ENCODE peak calls at places on chromosomes 6 and 20, in six cellular contexts. One of them, this sample, is unnamed.

GRCh38 chr20:49398401-49399144 is 83.9 kb downstream of the KCNB1 start:
- DNase-seq in SK-N-SH: no peak
- DNase-seq in K562: peak; percentile 13
- DNase-seq in H1: no peak
- DNase-seq in GM12878: no peak
- DNase-seq in HL-60: no peak
- DNase-seq in this sample: no peak

GRCh38 chr6:142507065-142507464 is 205.3 kb downstream of the ADGRG6 start:
- DNase-seq in SK-N-SH: no peak
- DNase-seq in K562: no peak
- DNase-seq in H1: no peak
- DNase-seq in GM12878: no peak
- DNase-seq in HL-60: no peak
- DNase-seq in this sample: no peak

GRCh38 chr6:139954463-139955071 is 580.1 kb upstream of the CITED2 start:
- DNase-seq in SK-N-SH: no peak
- DNase-seq in K562: no peak
- DNase-seq in H1: no peak
- DNase-seq in GM12878: no peak
- DNase-seq in HL-60: no peak
- DNase-seq in this sample: no peak

GRCh38 chr6:45637611-45638257 is 260.0 kb upstream of the SUPT3H start:
- DNase-seq in SK-N-SH: no peak
- DNase-seq in K562: no peak
- DNase-seq in H1: no peak
- DNase-seq in GM12878: no peak
- DNase-seq in HL-60: no peak
- DNase-seq in this sample: no peak

GRCh38 chr20:1204547-1204946 is 1.3 kb downstream of the C20orf202 start:
- DNase-seq in SK-N-SH: no peak
- DNase-seq in K562: no peak
- DNase-seq in H1: peak; percentile 35
- DNase-seq in GM12878: no peak
- DNase-seq in HL-60: no peak
- DNase-seq in this sample: no peak

GRCh38 chr6:157620905-157621304 is 202.1 kb upstream of the SNX9 start:
- DNase-seq in SK-N-SH: no peak
- DNase-seq in K562: no peak
- DNase-seq in H1: no peak
- DNase-seq in GM12878: no peak
- DNase-seq in HL-60: no peak
- DNase-seq in this sample: no peak

GRCh38 chr6:105993769-105994521 is 92.2 kb upstream of the PRDM1 start:
- DNase-seq in SK-N-SH: peak; percentile 41
- DNase-seq in K562: no peak
- DNase-seq in H1: peak; percentile 65
- DNase-seq in GM12878: no peak
- DNase-seq in HL-60: peak; percentile 67
- DNase-seq in this sample: no peak

GRCh38 chr6:16400248-16400760 is 161.9 kb downstream of the GMPR start:
- DNase-seq in SK-N-SH: no peak
- DNase-seq in K562: no peak
- DNase-seq in H1: no peak
- DNase-seq in GM12878: no peak
- DNase-seq in HL-60: no peak
- DNase-seq in this sample: no peak

GRCh38 chr20:44038681-44039123 is 124.0 kb downstream of the TOX2 start:
- DNase-seq in SK-N-SH: peak; percentile 72
- DNase-seq in K562: no peak
- DNase-seq in H1: peak; percentile 30
- DNase-seq in GM12878: no peak
- DNase-seq in HL-60: no peak
- DNase-seq in this sample: no peak

GRCh38 chr20:46305331-46305972 is 2.8 kb downstream of the CDH22 start:
- DNase-seq in SK-N-SH: no peak
- DNase-seq in K562: no peak
- DNase-seq in H1: no peak
- DNase-seq in GM12878: no peak
- DNase-seq in HL-60: peak; percentile 8
- DNase-seq in this sample: no peak

GRCh38 chr6:144443157-144443556 is 158.0 kb downstream of the UTRN start:
- DNase-seq in SK-N-SH: no peak
- DNase-seq in K562: no peak
- DNase-seq in H1: no peak
- DNase-seq in GM12878: no peak
- DNase-seq in HL-60: no peak
- DNase-seq in this sample: no peak

GRCh38 chr20:13222319-13222716 is 1.2 kb downstream of the ISM1 start:
- DNase-seq in SK-N-SH: no peak
- DNase-seq in K562: no peak
- DNase-seq in H1: peak; percentile 56
- DNase-seq in GM12878: no peak
- DNase-seq in HL-60: no peak
- DNase-seq in this sample: no peak

GRCh38 chr6:105482227-105482839 is 79.5 kb upstream of the PREP start:
- DNase-seq in SK-N-SH: no peak
- DNase-seq in K562: peak; percentile 19
- DNase-seq in H1: no peak
- DNase-seq in GM12878: no peak
- DNase-seq in HL-60: no peak
- DNase-seq in this sample: no peak

GRCh38 chr20:45358282-45359068 is 4.5 kb upstream of the SYS1 start:
- DNase-seq in SK-N-SH: no peak
- DNase-seq in K562: peak; percentile 55
- DNase-seq in H1: no peak
- DNase-seq in GM12878: no peak
- DNase-seq in HL-60: peak; percentile 55
- DNase-seq in this sample: peak; percentile 64

GRCh38 chr6:96626749-96627353 is 63.9 kb downstream of the FHL5 start:
- DNase-seq in SK-N-SH: peak; percentile 51
- DNase-seq in K562: peak; percentile 21
- DNase-seq in H1: no peak
- DNase-seq in GM12878: peak; percentile 49
- DNase-seq in HL-60: no peak
- DNase-seq in this sample: peak; percentile 21

GRCh38 chr6:159074120-159074684 is 29.4 kb upstream of the TAGAP start:
- DNase-seq in SK-N-SH: peak; percentile 68
- DNase-seq in K562: peak; percentile 20
- DNase-seq in H1: no peak
- DNase-seq in GM12878: no peak
- DNase-seq in HL-60: no peak
- DNase-seq in this sample: no peak

GRCh38 chr6:147724454-147724853 is 216.0 kb downstream of the SAMD5 start:
- DNase-seq in SK-N-SH: no peak
- DNase-seq in K562: no peak
- DNase-seq in H1: no peak
- DNase-seq in GM12878: no peak
- DNase-seq in HL-60: no peak
- DNase-seq in this sample: no peak

GRCh38 chr6:45199554-45199953 is 128.6 kb upstream of the RUNX2 start:
- DNase-seq in SK-N-SH: no peak
- DNase-seq in K562: no peak
- DNase-seq in H1: no peak
- DNase-seq in GM12878: no peak
- DNase-seq in HL-60: no peak
- DNase-seq in this sample: peak; percentile 60

GRCh38 chr20:34215711-34216381 is 25.4 kb upstream of the ASIP start:
- DNase-seq in SK-N-SH: peak; percentile 84
- DNase-seq in K562: peak; percentile 83
- DNase-seq in H1: peak; percentile 87
- DNase-seq in GM12878: no peak
- DNase-seq in HL-60: peak; percentile 70
- DNase-seq in this sample: peak; percentile 79

GRCh38 chr6:112357801-112358200 is 10.7 kb downstream of the RFPL4B start:
- DNase-seq in SK-N-SH: no peak
- DNase-seq in K562: no peak
- DNase-seq in H1: no peak
- DNase-seq in GM12878: no peak
- DNase-seq in HL-60: no peak
- DNase-seq in this sample: no peak

GRCh38 chr20:53737404-53738038 is 143.9 kb upstream of the ZNF217 start:
- DNase-seq in SK-N-SH: no peak
- DNase-seq in K562: peak; percentile 44
- DNase-seq in H1: no peak
- DNase-seq in GM12878: no peak
- DNase-seq in HL-60: peak; percentile 41
- DNase-seq in this sample: no peak

GRCh38 chr6:108546079-108547049 is 14.4 kb upstream of the FOXO3 start:
- DNase-seq in SK-N-SH: no peak
- DNase-seq in K562: no peak
- DNase-seq in H1: no peak
- DNase-seq in GM12878: no peak
- DNase-seq in HL-60: peak; percentile 21
- DNase-seq in this sample: no peak

GRCh38 chr6:108543165-108543940 is 17.4 kb upstream of the FOXO3 start:
- DNase-seq in SK-N-SH: no peak
- DNase-seq in K562: no peak
- DNase-seq in H1: no peak
- DNase-seq in GM12878: no peak
- DNase-seq in HL-60: no peak
- DNase-seq in this sample: no peak

GRCh38 chr6:108544586-108544985 is 16.1 kb upstream of the FOXO3 start:
- DNase-seq in SK-N-SH: no peak
- DNase-seq in K562: no peak
- DNase-seq in H1: no peak
- DNase-seq in GM12878: no peak
- DNase-seq in HL-60: no peak
- DNase-seq in this sample: no peak

GRCh38 chr6:108541843-108542795 is 18.6 kb upstream of the FOXO3 start:
- DNase-seq in SK-N-SH: peak; percentile 65
- DNase-seq in K562: peak; percentile 81
- DNase-seq in H1: peak; percentile 72
- DNase-seq in GM12878: no peak
- DNase-seq in HL-60: peak; percentile 71
- DNase-seq in this sample: peak; percentile 51
- TF ChIP-seq POLR2AphosphoS5 in SK-N-SH: no peak
- TF ChIP-seq POLR2AphosphoS5 in K562: no peak
- TF ChIP-seq POLR2AphosphoS5 in H1: no peak
- TF ChIP-seq POLR2AphosphoS5 in GM12878: no peak
- TF ChIP-seq POLR2AphosphoS5 in HL-60: no peak
- TF ChIP-seq POLR2AphosphoS5 in this sample: no peak

DNA sequence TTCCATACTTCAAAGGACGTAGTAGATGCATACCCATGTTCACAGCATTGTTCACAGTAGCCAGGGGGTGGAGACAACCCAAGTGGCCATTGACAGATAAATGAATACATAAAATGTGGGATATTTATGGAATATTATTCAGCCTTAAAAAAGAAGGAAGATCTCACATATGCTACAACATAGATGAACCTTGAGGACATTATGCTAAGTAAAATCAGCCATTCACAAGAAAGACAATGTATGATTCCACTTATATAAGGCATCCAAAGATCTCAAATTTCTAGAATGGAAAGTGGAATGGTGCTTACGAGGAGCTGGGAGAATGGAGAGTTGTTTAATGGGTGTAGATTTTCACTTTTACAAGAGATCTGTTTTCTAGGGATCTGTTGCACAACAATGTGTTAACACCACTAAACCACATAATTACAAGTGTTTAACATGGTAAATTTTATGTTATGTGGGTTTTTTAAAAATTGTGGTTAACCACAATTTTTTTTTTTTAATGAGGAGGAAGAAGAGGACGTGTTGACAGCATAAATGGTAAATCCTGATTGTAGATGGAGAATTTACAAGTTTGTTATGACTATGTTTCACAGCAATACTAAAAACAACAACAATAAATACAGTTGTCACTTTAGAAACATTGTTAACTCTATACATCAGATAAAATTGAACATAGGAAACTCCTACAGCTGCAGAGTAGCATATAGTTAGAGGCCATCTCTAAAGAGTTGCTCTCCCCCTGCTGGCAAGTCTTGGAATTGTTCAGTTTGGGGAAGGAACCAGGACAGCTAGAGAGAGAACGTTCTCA is 41.6 kb downstream of the CCN2 start:
- DNase-seq in SK-N-SH: peak; percentile 42
- DNase-seq in K562: peak; percentile 77
- DNase-seq in H1: peak; percentile 89
- DNase-seq in GM12878: no peak
- DNase-seq in HL-60: peak; percentile 57
- DNase-seq in this sample: peak; percentile 79
- TF ChIP-seq GABPA in SK-N-SH: no peak
- TF ChIP-seq GABPA in K562: no peak
- TF ChIP-seq GABPA in H1: no peak
- TF ChIP-seq GABPA in GM12878: no peak
- TF ChIP-seq GABPA in HL-60: no peak
- TF ChIP-seq GABPA in this sample: no peak

GRCh38 chr6:20401403-20402180 is at the start of gene E2F3:
- DNase-seq in SK-N-SH: peak; percentile 96
- DNase-seq in K562: peak; percentile 100
- DNase-seq in H1: peak; percentile 95
- DNase-seq in GM12878: peak; percentile 98
- DNase-seq in HL-60: peak; percentile 100
- DNase-seq in this sample: peak; percentile 100
- TF ChIP-seq POLR2AphosphoS5 in SK-N-SH: peak; percentile 78
- TF ChIP-seq POLR2AphosphoS5 in K562: peak; percentile 89
- TF ChIP-seq POLR2AphosphoS5 in H1: peak; percentile 90
- TF ChIP-seq POLR2AphosphoS5 in GM12878: peak; percentile 92
- TF ChIP-seq POLR2AphosphoS5 in HL-60: peak; percentile 90
- TF ChIP-seq POLR2AphosphoS5 in this sample: peak; percentile 80

GRCh38 chr6:11634948-11635347 is 97.4 kb downstream of the TMEM170B start:
- DNase-seq in SK-N-SH: no peak
- DNase-seq in K562: no peak
- DNase-seq in H1: no peak
- DNase-seq in GM12878: no peak
- DNase-seq in HL-60: no peak
- DNase-seq in this sample: no peak
- TF ChIP-seq GABPA in SK-N-SH: no peak
- TF ChIP-seq GABPA in K562: no peak
- TF ChIP-seq GABPA in H1: no peak
- TF ChIP-seq GABPA in GM12878: no peak
- TF ChIP-seq GABPA in HL-60: no peak
- TF ChIP-seq GABPA in this sample: no peak

GRCh38 chr6:42726485-42727083 is 4.2 kb upstream of the PRPH2 start:
- DNase-seq in SK-N-SH: peak; percentile 86
- DNase-seq in K562: peak; percentile 92
- DNase-seq in H1: peak; percentile 54
- DNase-seq in GM12878: peak; percentile 66
- DNase-seq in HL-60: peak; percentile 76
- DNase-seq in this sample: peak; percentile 84
- TF ChIP-seq POLR2AphosphoS5 in SK-N-SH: no peak
- TF ChIP-seq POLR2AphosphoS5 in K562: no peak
- TF ChIP-seq POLR2AphosphoS5 in H1: no peak
- TF ChIP-seq POLR2AphosphoS5 in GM12878: no peak
- TF ChIP-seq POLR2AphosphoS5 in HL-60: no peak
- TF ChIP-seq POLR2AphosphoS5 in this sample: no peak

DNA sequence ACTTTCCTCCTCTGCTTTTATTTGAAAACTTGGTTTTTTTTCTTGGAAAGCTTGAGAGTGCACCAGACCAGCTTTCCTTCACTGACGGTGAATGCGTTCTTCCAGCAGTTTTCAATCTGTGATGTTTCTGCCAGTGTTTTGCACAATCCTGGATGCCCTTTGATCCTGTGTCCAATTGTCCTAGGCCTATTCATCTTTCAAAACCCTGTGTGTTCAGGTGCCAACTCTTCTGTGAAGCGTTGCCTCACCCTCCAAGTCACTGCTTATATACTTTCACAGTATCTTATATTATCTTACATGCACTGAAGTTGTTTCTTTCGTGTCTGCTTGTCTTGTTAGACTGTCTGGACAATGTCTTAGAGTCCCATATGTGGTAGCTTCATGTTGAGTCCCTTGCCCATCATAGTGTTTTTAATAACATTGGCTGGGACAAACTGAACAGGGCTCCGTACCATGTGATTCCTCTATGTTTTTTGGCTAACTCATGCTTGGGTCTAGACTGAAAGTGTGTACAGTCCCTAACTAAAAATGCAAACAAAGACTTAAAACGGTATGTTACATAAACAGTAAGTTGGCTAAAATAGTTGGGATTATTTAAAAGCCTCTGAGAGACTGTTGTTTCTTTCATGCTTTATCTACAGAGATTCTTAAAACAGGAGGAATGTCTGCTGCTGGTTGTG is 2.0 kb downstream of the RNF217 start:
- DNase-seq in SK-N-SH: no peak
- DNase-seq in K562: peak; percentile 42
- DNase-seq in H1: no peak
- DNase-seq in GM12878: no peak
- DNase-seq in HL-60: no peak
- DNase-seq in this sample: peak; percentile 80
- TF ChIP-seq GABPA in SK-N-SH: no peak
- TF ChIP-seq GABPA in K562: peak; percentile 1
- TF ChIP-seq GABPA in H1: no peak
- TF ChIP-seq GABPA in GM12878: no peak
- TF ChIP-seq GABPA in HL-60: no peak
- TF ChIP-seq GABPA in this sample: no peak